ENCODE peak calls at places on chromosome X, in five cellular contexts. Z is esophagus muscularis mucosa, P is AG04450, R is hepatic stellate cell, F is NCI-H1417. D is an unnamed sample.

GRCh38 chrX:154918060-154918483 is 31.9 kb downstream of the F8A1 start:
- DNase-seq in Z (no peak), P (peak; percentile 71), F (peak; percentile 66), R (peak; percentile 38), D (peak; percentile 65)

GRCh38 chrX:45267007-45267406 is 66.3 kb upstream of the DIPK2B start:
- DNase-seq in F (peak; percentile 19), P (no peak), Z (no peak), R (no peak), D (no peak)

GRCh38 chrX:84760560-84760959 is 243.1 kb upstream of the APOOL start:
- DNase-seq in R (no peak), Z (no peak), F (no peak), P (no peak), D (no peak)

GRCh38 chrX:53357799-53358530 is 64.5 kb downstream of the SMC1A start:
- DNase-seq in R (peak; percentile 12), Z (no peak), P (peak; percentile 8), F (no peak), D (no peak)

GRCh38 chrX:132743086-132743485 is 215.3 kb downstream of the HS6ST2 start:
- DNase-seq in R (no peak), F (no peak), Z (no peak), P (no peak), D (no peak)

GRCh38 chrX:8179653-8180052 is 8.6 kb upstream of the VCX2 start:
- DNase-seq in F (no peak), P (no peak), Z (no peak), R (no peak), D (no peak)

GRCh38 chrX:72526534-72527508 is 45.8 kb downstream of the HDAC8 start:
- DNase-seq in F (no peak), P (no peak), Z (no peak), R (no peak), D (no peak)

GRCh38 chrX:112968351-112969133 is 127.9 kb upstream of the AMOT start:
- DNase-seq in F (no peak), Z (no peak), R (no peak), P (no peak), D (no peak)

GRCh38 chrX:24963823-24964222 is 51.9 kb downstream of the ARX start:
- DNase-seq in R (no peak), P (no peak), F (no peak), Z (no peak), D (no peak)

GRCh38 chrX:131762802-131763234 is 218.9 kb downstream of the OR13H1 start:
- DNase-seq in P (no peak), R (no peak), Z (no peak), F (peak; percentile 85), D (no peak)

GRCh38 chrX:131841496-131842410 is 181.3 kb upstream of the STK26 start:
- DNase-seq in F (peak; percentile 57), Z (no peak), P (no peak), R (peak; percentile 36), D (peak; percentile 61)

GRCh38 chrX:49171752-49172279 is at the start of gene PLP2:
- DNase-seq in R (peak; percentile 44), F (peak; percentile 56), Z (no peak), P (no peak), D (no peak)

GRCh38 chrX:41145920-41146608 is 60.8 kb downstream of the USP9X start:
- DNase-seq in F (no peak), Z (no peak), R (peak; percentile 16), P (peak; percentile 43), D (no peak)

GRCh38 chrX:73131877-73132276 is 52.6 kb upstream of the PABPC1L2A start:
- DNase-seq in P (no peak), F (no peak), R (no peak), Z (no peak), D (no peak)

GRCh38 chrX:20664774-20665173 is 398.1 kb upstream of the RPS6KA3 start:
- DNase-seq in Z (no peak), R (no peak), F (peak; percentile 32), P (no peak), D (no peak)

D was measured in NCI-H1436.